ENCODE peak calls at places on chromosome X, in nine cellular contexts. J is NCI-H1105, B is NCI-H1694 treated with DMSO at 0.1 percent for 48 hours, P is GDM1, Q is GF-D8, F is RPMI7951, C is cardiac fibroblast, R is NCI-H2081, T is endodermal cell. X is an unnamed sample.
A peak's percentile ranks its signal among the peaks of the same experiment; 100 is the strongest.

GRCh38 chrX:56963377-56963776 is 32.0 kb downstream of the SPIN3 start:
- DNase-seq in Q (no peak), B (no peak), R (no peak), F (no peak), C (no peak), J (no peak), P (no peak), T (no peak), X (no peak)

GRCh38 chrX:50768801-50769200 is 45.2 kb downstream of the SHROOM4 start:
- DNase-seq in R (no peak), C (peak; percentile 2), B (no peak), T (no peak), J (no peak), F (no peak), Q (no peak), P (no peak), X (no peak)

GRCh38 chrX:78321809-78322208 is 5.6 kb downstream of the CYSLTR1 start:
- DNase-seq in T (no peak), Q (peak; percentile 82), P (peak; percentile 93), B (no peak), J (no peak), R (no peak), F (no peak), C (no peak), X (no peak)

GRCh38 chrX:49995021-49995731 is 72.8 kb downstream of the CLCN5 start:
- DNase-seq in C (peak; percentile 80), T (no peak), P (no peak), Q (no peak), B (no peak), F (peak; percentile 57), J (no peak), R (no peak), X (no peak)

GRCh38 chrX:2497961-2498780 is 2.6 kb downstream of the DHRSX start:
- DNase-seq in P (no peak), T (no peak), R (no peak), B (no peak), J (no peak), F (no peak), Q (no peak), C (peak; percentile 42), X (no peak)

GRCh38 chrX:68666580-68666979 is 19.1 kb downstream of the STARD8 start:
- DNase-seq in F (no peak), B (no peak), P (peak; percentile 13), J (no peak), R (no peak), Q (no peak), C (no peak), T (no peak), X (no peak)

GRCh38 chrX:102833136-102833535 is 103.9 kb upstream of the RAB40AL start:
- DNase-seq in R (no peak), F (peak; percentile 63), J (no peak), T (no peak), P (no peak), B (no peak), Q (no peak), C (peak; percentile 13), X (no peak)

GRCh38 chrX:115449742-115450141 is 111.2 kb upstream of the PLS3 start:
- DNase-seq in C (peak; percentile 90), Q (no peak), T (no peak), B (no peak), P (no peak), F (peak; percentile 39), R (no peak), J (no peak), X (no peak)

GRCh38 chrX:71298119-71298518 is 3.4 kb upstream of the ITGB1BP2 start:
- DNase-seq in Q (no peak), T (no peak), P (no peak), F (no peak), C (peak; percentile 54), J (no peak), B (no peak), R (no peak), X (no peak)

GRCh38 chrX:154383359-154384283 is 4.5 kb downstream of the EMD start:
- DNase-seq in Q (no peak), T (no peak), F (no peak), J (no peak), P (no peak), B (no peak), C (peak; percentile 33), R (no peak), X (no peak)